ENCODE peak calls at places on chromosomes 4 and X, in four cellular contexts. A, J, C and X are unnamed samples.

GRCh38 chrX:20383487-20383886 is 116.8 kb upstream of the RPS6KA3 start:
- DNase-seq in J (no peak), C (no peak), A (no peak), X (no peak)

GRCh38 chr4:176189891-176190795 is 5.2 kb downstream of the SPATA4 start:
- DNase-seq in J (no peak), A (no peak), C (no peak), X (no peak)

GRCh38 chr4:184261246-184261645 is 43.6 kb upstream of the ENPP6 start:
- DNase-seq in C (no peak), J (no peak), A (no peak), X (no peak)

GRCh38 chr4:108117473-108118182 is 51.1 kb downstream of the LEF1 start:
- DNase-seq in C (peak; percentile 73), J (no peak), A (no peak), X (no peak)

GRCh38 chr4:1746265-1746691 is 25.0 kb downstream of the TACC3 start:
- DNase-seq in C (peak; percentile 97), A (peak; percentile 91), J (peak; percentile 79), X (peak; percentile 46)

GRCh38 chrX:114581528-114582263 is 2.2 kb upstream of the HTR2C start:
- DNase-seq in A (no peak), C (peak; percentile 78), J (no peak), X (no peak)

GRCh38 chr4:139977838-139978604 is 176.0 kb downstream of the MAML3 start:
- DNase-seq in A (no peak), C (no peak), J (no peak), X (no peak)

GRCh38 chrX:67692246-67692645 is 148.4 kb downstream of the AR start:
- DNase-seq in A (no peak), J (no peak), C (no peak), X (no peak)

GRCh38 chr4:26727849-26728248 is 132.8 kb upstream of the STIM2 start:
- DNase-seq in C (no peak), A (no peak), J (no peak), X (no peak)

GRCh38 chrX:108312938-108313337 is 125.3 kb downstream of the COL4A6 start:
- DNase-seq in A (peak; percentile 13), J (no peak), C (peak; percentile 73), X (no peak)

GRCh38 chr4:86909945-86910344 is 17.7 kb upstream of the C4orf36 start:
- DNase-seq in A (no peak), C (no peak), J (no peak), X (no peak)

GRCh38 chrX:39550795-39551361 is 546.9 kb downstream of the BCOR start:
- DNase-seq in C (no peak), J (no peak), A (no peak), X (no peak)

GRCh38 chr4:87068591-87069021 is 133.8 kb downstream of the AFF1 start:
- DNase-seq in C (no peak), A (no peak), J (no peak), X (no peak)

GRCh38 chr4:182556576-182556975 is 313.4 kb downstream of the TENM3 start:
- DNase-seq in C (no peak), A (no peak), J (no peak), X (no peak)

DNA sequence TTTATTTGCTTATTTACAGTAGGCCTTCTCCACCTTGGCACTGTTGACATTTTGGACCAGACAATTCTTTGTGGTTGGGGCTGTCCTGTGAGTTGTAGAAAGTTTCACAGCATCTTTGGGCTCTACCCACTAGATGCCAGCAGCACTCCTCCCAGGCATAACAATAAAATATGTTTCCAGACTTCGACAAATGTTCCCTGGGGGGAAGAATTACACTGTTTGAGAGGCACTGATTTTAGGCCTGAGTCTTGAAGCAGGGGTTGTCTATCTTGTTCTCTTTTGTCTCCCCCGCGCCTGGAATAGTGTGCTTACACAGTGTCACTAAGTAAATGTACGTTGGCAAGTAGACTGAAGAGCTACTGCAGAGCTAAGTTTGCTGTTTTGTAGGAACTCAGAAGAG is 254.4 kb upstream of the BOD1L1 start:
- DNase-seq in J (no peak), C (no peak), A (no peak), X (no peak)
- TF ChIP-seq CTCF in J (no peak), C (no peak), A (no peak), X (no peak)

GRCh38 chrX:2390754-2391153 is 110.0 kb downstream of the DHRSX start:
- DNase-seq in C (no peak), J (no peak), A (no peak), X (no peak)

GRCh38 chrX:2389324-2389723 is 111.5 kb downstream of the DHRSX start:
- DNase-seq in A (no peak), J (no peak), C (no peak), X (no peak)

GRCh38 chrX:2388669-2389068 is 112.1 kb downstream of the DHRSX start:
- DNase-seq in J (no peak), C (no peak), A (no peak), X (no peak)

GRCh38 chrX:2395261-2395850 is 105.4 kb downstream of the DHRSX start:
- DNase-seq in J (no peak), A (no peak), C (no peak), X (no peak)

GRCh38 chrX:2391869-2392606 is 108.7 kb downstream of the DHRSX start:
- DNase-seq in A (peak; percentile 69), C (peak; percentile 96), J (no peak), X (no peak)
- TF ChIP-seq CTCF in A (no peak), C (no peak), J (no peak), X (no peak)

GRCh38 chr4:77432702-77433101 is 172.9 kb upstream of the CXCL13 start:
- DNase-seq in C (no peak), A (no peak), J (no peak), X (no peak)
- TF ChIP-seq CTCF in C (peak; percentile 50), A (no peak), J (no peak), X (no peak)

GRCh38 chr4:143586080-143586479 is 72.6 kb downstream of the SMARCA5 start:
- DNase-seq in J (no peak), C (no peak), A (no peak), X (no peak)

GRCh38 chr4:143585548-143585947 is 72.0 kb downstream of the SMARCA5 start:
- DNase-seq in A (no peak), J (no peak), C (no peak), X (no peak)

DNA sequence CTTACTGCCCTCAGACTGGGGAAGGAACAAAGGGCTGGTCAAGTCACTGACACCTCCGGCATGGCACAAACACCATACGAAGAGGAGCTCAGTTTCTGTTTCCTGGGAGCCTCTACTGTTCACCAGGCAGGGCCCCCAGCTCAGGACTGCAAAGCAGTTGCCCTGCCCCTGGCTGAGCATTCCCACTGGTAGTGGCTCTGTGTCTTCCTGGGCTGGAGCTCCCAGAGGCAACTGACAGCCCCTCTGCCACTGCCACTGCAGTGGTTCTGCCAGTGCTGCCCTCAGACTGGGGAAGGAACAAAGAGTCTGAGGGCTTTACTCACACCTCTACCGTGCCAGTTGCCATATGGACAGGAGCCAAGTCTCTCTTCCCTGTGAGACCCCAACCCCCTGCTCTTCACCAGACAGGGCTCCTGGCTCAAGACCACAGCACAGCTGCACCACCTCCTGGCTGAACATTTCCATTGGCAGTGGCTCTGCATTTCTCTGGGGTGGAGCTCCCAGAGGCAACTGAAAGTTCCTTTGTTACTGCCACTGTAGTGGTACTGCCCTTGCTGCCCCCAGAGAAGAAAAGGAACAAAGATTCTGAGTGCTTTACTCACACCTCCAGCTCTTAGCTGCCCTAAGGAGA is 67.9 kb downstream of the SMARCA5 start:
- DNase-seq in C (peak; percentile 68), A (no peak), J (no peak), X (no peak)
- TF ChIP-seq CTCF in C (peak; percentile 55), A (no peak), J (no peak), X (no peak)

GRCh38 chr4:69684821-69685220 is 31.8 kb upstream of the UGT2A1 start:
- DNase-seq in J (no peak), C (no peak), A (no peak), X (no peak)

GRCh38 chr4:69689530-69690111 is 36.6 kb upstream of the UGT2A1 start:
- DNase-seq in C (no peak), A (peak; percentile 9), J (no peak), X (no peak)
- TF ChIP-seq CTCF in C (peak; percentile 80), A (peak; percentile 28), J (peak; percentile 73), X (no peak)